ENCODE peak calls at places on chromosomes 13 and 19, in five cellular contexts. One of them, this sample, is unnamed.

GRCh38 chr13:44646044-44646443 is 69.9 kb upstream of the TSC22D1 start:
- DNase-seq in HCT116: no peak
- DNase-seq in NCI-H748 treated with DMSO at 0.1 percent for 48 hours: no peak
- DNase-seq in sigmoid colon: no peak
- DNase-seq in activated T-helper 2 cell treated with anti-CD3 and anti-CD28 coated beads, Interferon-gamma antibody, Interleukin-2, Interleukin-4, amounts not matched to agents 10 μg/mL and 5 μg/mL and 100 μg/mL, durations not matched to agents 14 hours and 24 hours and 36 hours: no peak
- DNase-seq in this sample: no peak

GRCh38 chr19:50906217-50906616 is 5.0 kb downstream of the KLK4 start:
- DNase-seq in HCT116: no peak
- DNase-seq in NCI-H748 treated with DMSO at 0.1 percent for 48 hours: no peak
- DNase-seq in sigmoid colon: no peak
- DNase-seq in activated T-helper 2 cell treated with anti-CD3 and anti-CD28 coated beads, Interferon-gamma antibody, Interleukin-2, Interleukin-4, amounts not matched to agents 10 μg/mL and 5 μg/mL and 100 μg/mL, durations not matched to agents 14 hours and 24 hours and 36 hours: peak; percentile 15
- DNase-seq in this sample: no peak

GRCh38 chr13:75494491-75494890 is 12.5 kb upstream of the TBC1D4 start:
- DNase-seq in HCT116: no peak
- DNase-seq in NCI-H748 treated with DMSO at 0.1 percent for 48 hours: no peak
- DNase-seq in sigmoid colon: no peak
- DNase-seq in activated T-helper 2 cell treated with anti-CD3 and anti-CD28 coated beads, Interferon-gamma antibody, Interleukin-2, Interleukin-4, amounts not matched to agents 10 μg/mL and 5 μg/mL and 100 μg/mL, durations not matched to agents 14 hours and 24 hours and 36 hours: no peak
- DNase-seq in this sample: no peak

GRCh38 chr19:58575183-58576041 is 2.3 kb upstream of the MZF1 start:
- DNase-seq in HCT116: peak; percentile 79
- DNase-seq in NCI-H748 treated with DMSO at 0.1 percent for 48 hours: no peak
- DNase-seq in sigmoid colon: peak; percentile 97
- DNase-seq in activated T-helper 2 cell treated with anti-CD3 and anti-CD28 coated beads, Interferon-gamma antibody, Interleukin-2, Interleukin-4, amounts not matched to agents 10 μg/mL and 5 μg/mL and 100 μg/mL, durations not matched to agents 14 hours and 24 hours and 36 hours: peak; percentile 79
- DNase-seq in this sample: peak; percentile 88

GRCh38 chr19:49339364-49340068 is 4.3 kb downstream of the CD37 start:
- DNase-seq in HCT116: no peak
- DNase-seq in NCI-H748 treated with DMSO at 0.1 percent for 48 hours: peak; percentile 53
- DNase-seq in sigmoid colon: peak; percentile 97
- DNase-seq in activated T-helper 2 cell treated with anti-CD3 and anti-CD28 coated beads, Interferon-gamma antibody, Interleukin-2, Interleukin-4, amounts not matched to agents 10 μg/mL and 5 μg/mL and 100 μg/mL, durations not matched to agents 14 hours and 24 hours and 36 hours: no peak
- DNase-seq in this sample: no peak

GRCh38 chr19:5131031-5131865 is 162.3 kb downstream of the KDM4B start:
- DNase-seq in HCT116: no peak
- DNase-seq in NCI-H748 treated with DMSO at 0.1 percent for 48 hours: no peak
- DNase-seq in sigmoid colon: no peak
- DNase-seq in activated T-helper 2 cell treated with anti-CD3 and anti-CD28 coated beads, Interferon-gamma antibody, Interleukin-2, Interleukin-4, amounts not matched to agents 10 μg/mL and 5 μg/mL and 100 μg/mL, durations not matched to agents 14 hours and 24 hours and 36 hours: no peak
- DNase-seq in this sample: peak; percentile 53

GRCh38 chr19:6466526-6467248 is 2.6 kb downstream of the CRB3 start:
- DNase-seq in HCT116: no peak
- DNase-seq in NCI-H748 treated with DMSO at 0.1 percent for 48 hours: no peak
- DNase-seq in sigmoid colon: no peak
- DNase-seq in activated T-helper 2 cell treated with anti-CD3 and anti-CD28 coated beads, Interferon-gamma antibody, Interleukin-2, Interleukin-4, amounts not matched to agents 10 μg/mL and 5 μg/mL and 100 μg/mL, durations not matched to agents 14 hours and 24 hours and 36 hours: no peak
- DNase-seq in this sample: no peak

GRCh38 chr19:33426621-33427475 is 53.3 kb downstream of the CEBPG start:
- DNase-seq in HCT116: no peak
- DNase-seq in NCI-H748 treated with DMSO at 0.1 percent for 48 hours: no peak
- DNase-seq in sigmoid colon: no peak
- DNase-seq in activated T-helper 2 cell treated with anti-CD3 and anti-CD28 coated beads, Interferon-gamma antibody, Interleukin-2, Interleukin-4, amounts not matched to agents 10 μg/mL and 5 μg/mL and 100 μg/mL, durations not matched to agents 14 hours and 24 hours and 36 hours: no peak
- DNase-seq in this sample: no peak

GRCh38 chr13:73303858-73304257 is 245.1 kb downstream of the KLF5 start:
- DNase-seq in HCT116: no peak
- DNase-seq in NCI-H748 treated with DMSO at 0.1 percent for 48 hours: no peak
- DNase-seq in sigmoid colon: no peak
- DNase-seq in activated T-helper 2 cell treated with anti-CD3 and anti-CD28 coated beads, Interferon-gamma antibody, Interleukin-2, Interleukin-4, amounts not matched to agents 10 μg/mL and 5 μg/mL and 100 μg/mL, durations not matched to agents 14 hours and 24 hours and 36 hours: no peak
- DNase-seq in this sample: no peak

GRCh38 chr19:34881982-34882381 is 44.7 kb upstream of the ZNF30 start:
- DNase-seq in HCT116: no peak
- DNase-seq in NCI-H748 treated with DMSO at 0.1 percent for 48 hours: no peak
- DNase-seq in sigmoid colon: no peak
- DNase-seq in activated T-helper 2 cell treated with anti-CD3 and anti-CD28 coated beads, Interferon-gamma antibody, Interleukin-2, Interleukin-4, amounts not matched to agents 10 μg/mL and 5 μg/mL and 100 μg/mL, durations not matched to agents 14 hours and 24 hours and 36 hours: no peak
- DNase-seq in this sample: no peak

GRCh38 chr19:55273978-55274707 is 5.8 kb downstream of the HSPBP1 start:
- DNase-seq in HCT116: no peak
- DNase-seq in NCI-H748 treated with DMSO at 0.1 percent for 48 hours: no peak
- DNase-seq in sigmoid colon: no peak
- DNase-seq in activated T-helper 2 cell treated with anti-CD3 and anti-CD28 coated beads, Interferon-gamma antibody, Interleukin-2, Interleukin-4, amounts not matched to agents 10 μg/mL and 5 μg/mL and 100 μg/mL, durations not matched to agents 14 hours and 24 hours and 36 hours: no peak
- DNase-seq in this sample: no peak

GRCh38 chr19:51743405-51743804 is 8.3 kb downstream of the FPR1 start:
- DNase-seq in HCT116: no peak
- DNase-seq in NCI-H748 treated with DMSO at 0.1 percent for 48 hours: no peak
- DNase-seq in sigmoid colon: no peak
- DNase-seq in activated T-helper 2 cell treated with anti-CD3 and anti-CD28 coated beads, Interferon-gamma antibody, Interleukin-2, Interleukin-4, amounts not matched to agents 10 μg/mL and 5 μg/mL and 100 μg/mL, durations not matched to agents 14 hours and 24 hours and 36 hours: no peak
- DNase-seq in this sample: no peak

GRCh38 chr19:16608290-16608704 is 19.7 kb downstream of the MED26 start:
- DNase-seq in HCT116: no peak
- DNase-seq in NCI-H748 treated with DMSO at 0.1 percent for 48 hours: no peak
- DNase-seq in sigmoid colon: peak; percentile 93
- DNase-seq in activated T-helper 2 cell treated with anti-CD3 and anti-CD28 coated beads, Interferon-gamma antibody, Interleukin-2, Interleukin-4, amounts not matched to agents 10 μg/mL and 5 μg/mL and 100 μg/mL, durations not matched to agents 14 hours and 24 hours and 36 hours: no peak
- DNase-seq in this sample: no peak

GRCh38 chr19:1268392-1269064 is 604 bp upstream of the CIRBP start:
- DNase-seq in HCT116: no peak
- DNase-seq in NCI-H748 treated with DMSO at 0.1 percent for 48 hours: no peak
- DNase-seq in sigmoid colon: peak; percentile 77
- DNase-seq in activated T-helper 2 cell treated with anti-CD3 and anti-CD28 coated beads, Interferon-gamma antibody, Interleukin-2, Interleukin-4, amounts not matched to agents 10 μg/mL and 5 μg/mL and 100 μg/mL, durations not matched to agents 14 hours and 24 hours and 36 hours: no peak
- DNase-seq in this sample: no peak

GRCh38 chr19:397941-398706 is 10.8 kb downstream of the C2CD4C start:
- DNase-seq in HCT116: no peak
- DNase-seq in NCI-H748 treated with DMSO at 0.1 percent for 48 hours: no peak
- DNase-seq in sigmoid colon: no peak
- DNase-seq in activated T-helper 2 cell treated with anti-CD3 and anti-CD28 coated beads, Interferon-gamma antibody, Interleukin-2, Interleukin-4, amounts not matched to agents 10 μg/mL and 5 μg/mL and 100 μg/mL, durations not matched to agents 14 hours and 24 hours and 36 hours: no peak
- DNase-seq in this sample: no peak

GRCh38 chr19:23002690-23003422 is at the start of gene ZNF728:
- DNase-seq in HCT116: no peak
- DNase-seq in NCI-H748 treated with DMSO at 0.1 percent for 48 hours: no peak
- DNase-seq in sigmoid colon: peak; percentile 91
- DNase-seq in activated T-helper 2 cell treated with anti-CD3 and anti-CD28 coated beads, Interferon-gamma antibody, Interleukin-2, Interleukin-4, amounts not matched to agents 10 μg/mL and 5 μg/mL and 100 μg/mL, durations not matched to agents 14 hours and 24 hours and 36 hours: no peak
- DNase-seq in this sample: no peak

This sample was measured in stimulated activated naive CD8-positive, alpha-beta T cell treated with anti-CD3 and anti-CD28 coated beads, Interleukin-15, amount 100 ng/mL, for 72 hours.